ENCODE peak calls at places on chromosomes 4 and X, in four cellular contexts. D is CD4-positive, alpha-beta memory T cell; L is astrocyte; Z is cardiac muscle cell. Y is an unnamed sample.

GRCh38 chr4:6271701-6272465 is 2.2 kb downstream of the WFS1 start:
- DNase-seq in L (no peak), Z (no peak), D (no peak), Y (peak)

GRCh38 chr4:150310159-150310895 is 232.1 kb downstream of the DCLK2 start:
- DNase-seq in Z (peak), L (peak), D (no peak), Y (no peak)

GRCh38 chrX:136692271-136692670 is 44.3 kb downstream of the CD40LG start:
- DNase-seq in L (no peak), Z (peak), D (no peak), Y (no peak)

GRCh38 chrX:50495616-50496015 is 25.0 kb upstream of the DGKK start:
- DNase-seq in Z (peak), L (peak), D (no peak), Y (no peak)

GRCh38 chrX:43679778-43680177 is 23.7 kb downstream of the MAOA start:
- DNase-seq in D (no peak), Z (peak), L (no peak), Y (no peak)

GRCh38 chr4:77636902-77637301 is 31.3 kb downstream of the CXCL13 start:
- DNase-seq in L (peak), D (no peak), Z (peak), Y (peak)

GRCh38 chrX:41526925-41527324 is 79.8 kb downstream of the NYX start:
- DNase-seq in Z (no peak), L (peak), D (no peak), Y (no peak)

GRCh38 chr4:98399915-98400314 is 138.7 kb downstream of the RAP1GDS1 start:
- DNase-seq in L (no peak), D (no peak), Z (no peak), Y (no peak)

GRCh38 chrX:139759637-139760036 is 51.7 kb upstream of the MCF2 start:
- DNase-seq in Z (peak), D (no peak), L (no peak), Y (no peak)

GRCh38 chrX:69093960-69094935 is 71.0 kb downstream of the PJA1 start:
- DNase-seq in L (peak), D (peak), Z (peak), Y (peak)

GRCh38 chr4:147831452-147832192 is 99.7 kb downstream of the ARHGAP10 start:
- DNase-seq in Z (peak), D (no peak), L (peak), Y (peak)

GRCh38 chr4:123580981-123581664 is 184.5 kb downstream of the SPRY1 start:
- DNase-seq in L (no peak), Z (no peak), D (no peak), Y (no peak)

GRCh38 chr4:85030156-85030555 is 63.7 kb upstream of the WDFY3 start:
- DNase-seq in D (no peak), Z (no peak), L (no peak), Y (no peak)

GRCh38 chr4:183097251-183098079 is 1.6 kb upstream of the WWC2 start:
- DNase-seq in D (peak), L (no peak), Z (peak), Y (no peak)

GRCh38 chrX:44876076-44876475 is 3.1 kb downstream of the KDM6A start:
- DNase-seq in D (no peak), Z (no peak), L (peak), Y (peak)

GRCh38 chr4:560731-561211 is 15.3 kb downstream of the TMEM271 start:
- DNase-seq in D (no peak), L (no peak), Z (no peak), Y (no peak)

GRCh38 chrX:64394874-64395567 is at the start of gene MTMR8:
- DNase-seq in L (no peak), D (peak), Z (peak), Y (peak)

GRCh38 chr4:17385403-17385802 is 126.5 kb downstream of the QDPR start:
- DNase-seq in Z (peak), D (peak), L (peak), Y (peak)

GRCh38 chr4:116024954-116025708 is 911.7 kb upstream of the NDST4 start:
- DNase-seq in Z (no peak), L (no peak), D (no peak), Y (no peak)

GRCh38 chrX:110104078-110104477 is 101.2 kb downstream of the TMEM164 start:
- DNase-seq in L (no peak), D (no peak), Z (no peak), Y (no peak)

GRCh38 chr4:142516686-142517145 is 329.4 kb downstream of the INPP4B start:
- DNase-seq in L (peak), Z (peak), D (no peak), Y (no peak)

GRCh38 chrX:128807367-128807766 is 715.9 kb downstream of the SMARCA1 start:
- DNase-seq in L (no peak), D (no peak), Z (no peak), Y (no peak)

GRCh38 chr4:155745984-155746383 is 12.8 kb upstream of the GUCY1B1 start:
- DNase-seq in L (peak), Z (peak), D (no peak), Y (no peak)

GRCh38 chr4:93409035-93409434 is 419.5 kb upstream of the ATOH1 start:
- DNase-seq in Z (no peak), L (no peak), D (no peak), Y (peak)

GRCh38 chr4:122793811-122794210 is 32.8 kb upstream of the FGF2 start:
- DNase-seq in Z (no peak), L (no peak), D (no peak), Y (no peak)

GRCh38 chrX:148929686-148930085 is 429.3 kb downstream of the AFF2 start:
- DNase-seq in L (peak), Z (no peak), D (no peak), Y (no peak)

GRCh38 chr4:38818441-38818976 is 13.9 kb upstream of the TLR1 start:
- DNase-seq in Z (no peak), D (no peak), L (no peak), Y (no peak)

GRCh38 chr4:84470204-84470785 is 28.8 kb downstream of the NKX6-1 start:
- DNase-seq in L (no peak), Z (no peak), D (no peak), Y (peak)

GRCh38 chr4:108385076-108385475 is 216.3 kb upstream of the LEF1 start:
- DNase-seq in D (no peak), Z (no peak), L (no peak), Y (no peak)

GRCh38 chr4:13484749-13485345 is 707 bp upstream of the RAB28 start:
- DNase-seq in L (peak), D (no peak), Z (peak), Y (no peak)

DNA sequence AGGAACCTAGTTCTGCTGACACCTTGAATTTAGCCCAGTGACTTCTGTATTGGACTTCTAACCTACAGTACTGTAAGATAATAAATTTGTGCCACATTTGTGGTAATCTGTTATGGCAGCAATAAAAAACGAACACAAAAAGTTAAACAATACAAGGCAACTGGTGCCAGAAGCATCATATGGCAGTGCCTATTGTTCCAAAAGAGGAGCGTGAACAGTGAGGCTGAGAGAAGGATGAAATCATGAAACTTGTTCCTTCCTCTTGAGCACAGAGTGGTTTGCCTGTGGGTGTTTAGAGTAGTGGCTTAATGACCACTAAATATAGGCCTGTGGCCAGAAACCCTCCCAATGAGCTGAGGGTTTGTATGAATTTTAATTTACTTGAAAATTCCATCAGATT is 69.7 kb upstream of the PGRMC2 start:
- DNase-seq in Z (no peak), L (no peak), D (no peak), Y (no peak)
- H3K27ac ChIP-seq in Z (peak), L (no peak), D (no peak), Y (no peak)

GRCh38 chr4:3709846-3710441 is 56.2 kb upstream of the ADRA2C start:
- DNase-seq in L (no peak), D (no peak), Z (no peak), Y (no peak)
- H3K27ac ChIP-seq in L (no peak), D (no peak), Z (no peak), Y (no peak)

DNA sequence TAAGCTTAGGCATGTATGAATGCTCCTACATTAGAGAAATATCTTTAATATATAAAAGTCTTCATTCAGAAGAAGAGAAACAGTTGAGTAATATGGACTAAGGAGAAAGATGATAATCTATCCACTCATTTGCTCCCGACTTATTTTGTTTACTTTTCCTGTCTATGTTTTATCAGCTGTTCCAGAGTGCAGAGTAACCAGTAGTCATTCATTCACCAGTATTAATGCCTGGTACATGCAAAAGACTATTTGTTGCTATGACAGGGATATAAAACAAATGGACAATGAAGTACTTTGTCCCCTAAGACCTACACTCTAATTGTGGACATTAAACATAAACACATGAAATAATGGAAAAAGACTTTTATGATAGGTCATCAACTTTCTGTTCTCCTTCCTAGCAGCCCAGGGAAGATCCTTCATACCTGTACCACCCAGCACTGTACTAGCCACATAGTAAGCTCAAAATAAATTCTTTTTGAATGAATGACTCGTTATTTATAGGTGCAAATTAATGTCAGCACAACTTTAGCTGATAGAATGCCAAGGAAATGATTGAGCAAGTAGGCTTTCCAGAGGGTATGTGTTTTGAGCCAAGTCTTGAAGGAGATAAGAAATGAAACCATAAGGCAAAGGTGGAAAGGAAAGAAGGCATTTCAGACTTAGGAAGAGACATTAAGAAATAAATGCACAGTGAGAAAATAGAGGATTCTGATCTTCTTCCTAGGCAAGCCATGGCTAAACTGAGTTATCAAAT is 45.0 kb upstream of the IL13RA1 start:
- DNase-seq in L (no peak), D (no peak), Z (peak), Y (peak)
- H3K27ac ChIP-seq in L (no peak), D (no peak), Z (no peak), Y (peak)

DNA sequence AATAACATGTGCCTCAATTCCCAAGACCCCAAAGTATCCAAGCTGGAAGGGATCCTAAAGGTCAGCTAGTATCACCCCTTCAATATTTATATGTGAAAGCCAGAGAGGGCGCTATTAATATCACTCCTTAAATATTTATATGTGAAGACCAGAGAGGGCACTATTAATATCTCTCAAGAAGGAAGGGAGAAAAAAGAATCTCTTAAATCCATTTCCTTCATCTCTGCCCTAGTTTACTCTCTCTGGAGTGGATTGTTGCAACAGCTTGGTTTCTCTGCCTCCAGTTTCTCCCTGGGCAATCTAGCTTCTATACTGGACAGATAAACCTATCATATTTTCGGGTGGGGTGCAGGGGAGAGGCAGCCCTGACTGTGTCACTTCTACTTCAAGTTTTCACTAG is 31.6 kb upstream of the MSN start:
- DNase-seq in Z (peak), L (no peak), D (no peak), Y (no peak)
- H3K27ac ChIP-seq in Z (peak), L (no peak), D (no peak), Y (no peak)

GRCh38 chr4:158817562-158818370 is 48.9 kb downstream of the FNIP2 start:
- DNase-seq in Z (no peak), D (no peak), L (peak), Y (no peak)
- H3K27ac ChIP-seq in Z (peak), D (no peak), L (no peak), Y (no peak)

DNA sequence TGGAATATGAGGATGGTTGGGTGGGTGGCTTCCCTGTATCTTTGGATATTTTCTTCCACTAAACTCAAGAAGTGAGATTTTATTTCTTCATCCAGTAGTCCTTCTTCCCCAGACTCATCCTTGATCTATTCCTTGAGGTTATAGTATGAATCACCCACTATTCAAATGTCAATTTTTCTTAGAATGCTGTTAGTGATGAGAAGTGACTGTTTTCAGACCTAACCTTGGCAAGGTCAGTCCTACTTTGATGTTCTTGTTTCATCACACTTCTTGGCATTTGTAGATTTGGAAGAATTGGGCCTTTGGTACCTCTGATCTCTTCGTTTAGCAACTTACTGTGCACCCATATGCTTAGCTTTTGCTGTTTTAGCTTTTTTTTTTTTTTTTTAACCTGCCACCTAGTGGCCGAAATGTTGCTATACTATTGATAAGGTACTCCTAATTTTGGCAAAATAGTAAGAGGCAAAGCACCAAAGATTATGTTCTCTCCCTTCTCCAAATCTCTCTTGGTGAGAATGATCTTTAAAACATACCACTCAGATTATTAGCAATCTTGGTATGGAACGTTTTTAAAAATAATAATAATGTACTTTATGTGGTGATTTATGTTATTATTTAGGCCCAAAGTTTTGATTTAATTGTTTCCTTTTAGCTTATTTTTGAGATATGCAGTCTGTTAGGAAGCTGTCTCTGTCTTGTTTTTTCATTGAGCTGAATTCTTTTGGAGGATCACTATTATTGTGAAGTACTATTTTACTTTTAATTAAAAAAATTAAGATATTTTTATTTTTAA is 16.5 kb downstream of the DCK start:
- DNase-seq in L (peak), Z (peak), D (peak), Y (peak)
- H3K27ac ChIP-seq in L (peak), Z (no peak), D (peak), Y (no peak)